ENCODE peak calls at places on chromosomes 12 and 14, in nine cellular contexts. E, H, V, Q, R, A, J, L and T are unnamed samples.

GRCh38 chr14:40762685-40763084 is 844.0 kb upstream of the LRFN5 start:
- DNase-seq in E (no peak), H (no peak), V (no peak), Q (no peak), R (no peak), A (no peak), J (no peak), L (no peak), T (no peak)

GRCh38 chr12:102441077-102441596 is 39.2 kb downstream of the IGF1 start:
- DNase-seq in E (no peak), H (no peak), V (no peak), Q (no peak), R (no peak), A (no peak), J (no peak), L (no peak), T (no peak)

GRCh38 chr12:49706351-49707126 is 666 bp downstream of the FMNL3 start:
- DNase-seq in E (peak; percentile 33), H (no peak), V (peak; percentile 24), Q (no peak), R (no peak), A (no peak), J (no peak), L (peak; percentile 18), T (peak; percentile 71)

GRCh38 chr14:52883658-52884057 is 67.2 kb downstream of the FERMT2 start:
- DNase-seq in E (no peak), H (no peak), V (no peak), Q (no peak), R (no peak), A (no peak), J (no peak), L (no peak), T (no peak)

GRCh38 chr14:87411370-87411769 is 581.6 kb downstream of the GALC start:
- DNase-seq in E (no peak), H (no peak), V (no peak), Q (no peak), R (no peak), A (no peak), J (no peak), L (no peak), T (no peak)

GRCh38 chr12:85191-85666 is 18.7 kb downstream of the IQSEC3 start:
- DNase-seq in E (no peak), H (no peak), V (no peak), Q (no peak), R (no peak), A (peak; percentile 82), J (no peak), L (no peak), T (no peak)

GRCh38 chr14:54676822-54677708 is 110.1 kb downstream of the SAMD4A start:
- DNase-seq in E (peak; percentile 97), H (no peak), V (no peak), Q (peak; percentile 91), R (no peak), A (no peak), J (peak; percentile 72), L (no peak), T (no peak)

GRCh38 chr14:54893151-54893760 is 9.4 kb downstream of the GCH1 start:
- DNase-seq in E (peak; percentile 69), H (peak; percentile 39), V (no peak), Q (peak; percentile 61), R (peak; percentile 33), A (no peak), J (no peak), L (no peak), T (no peak)

GRCh38 chr14:83473846-83474245 is 1940.2 kb upstream of the SEL1L start:
- DNase-seq in E (no peak), H (no peak), V (no peak), Q (no peak), R (no peak), A (no peak), J (no peak), L (no peak), T (no peak)

GRCh38 chr12:38850463-38850862 is 54.9 kb downstream of the CPNE8 start:
- DNase-seq in E (peak; percentile 67), H (no peak), V (no peak), Q (no peak), R (no peak), A (no peak), J (no peak), L (no peak), T (no peak)

GRCh38 chr12:57740656-57741412 is 2.3 kb upstream of the AGAP2 start:
- DNase-seq in E (no peak), H (peak; percentile 75), V (no peak), Q (no peak), R (peak; percentile 81), A (no peak), J (no peak), L (peak; percentile 58), T (no peak)

GRCh38 chr12:51320695-51321320 is 3.2 kb downstream of the BIN2 start:
- DNase-seq in E (peak; percentile 53), H (no peak), V (no peak), Q (peak; percentile 63), R (no peak), A (no peak), J (no peak), L (peak; percentile 46), T (no peak)

DNA sequence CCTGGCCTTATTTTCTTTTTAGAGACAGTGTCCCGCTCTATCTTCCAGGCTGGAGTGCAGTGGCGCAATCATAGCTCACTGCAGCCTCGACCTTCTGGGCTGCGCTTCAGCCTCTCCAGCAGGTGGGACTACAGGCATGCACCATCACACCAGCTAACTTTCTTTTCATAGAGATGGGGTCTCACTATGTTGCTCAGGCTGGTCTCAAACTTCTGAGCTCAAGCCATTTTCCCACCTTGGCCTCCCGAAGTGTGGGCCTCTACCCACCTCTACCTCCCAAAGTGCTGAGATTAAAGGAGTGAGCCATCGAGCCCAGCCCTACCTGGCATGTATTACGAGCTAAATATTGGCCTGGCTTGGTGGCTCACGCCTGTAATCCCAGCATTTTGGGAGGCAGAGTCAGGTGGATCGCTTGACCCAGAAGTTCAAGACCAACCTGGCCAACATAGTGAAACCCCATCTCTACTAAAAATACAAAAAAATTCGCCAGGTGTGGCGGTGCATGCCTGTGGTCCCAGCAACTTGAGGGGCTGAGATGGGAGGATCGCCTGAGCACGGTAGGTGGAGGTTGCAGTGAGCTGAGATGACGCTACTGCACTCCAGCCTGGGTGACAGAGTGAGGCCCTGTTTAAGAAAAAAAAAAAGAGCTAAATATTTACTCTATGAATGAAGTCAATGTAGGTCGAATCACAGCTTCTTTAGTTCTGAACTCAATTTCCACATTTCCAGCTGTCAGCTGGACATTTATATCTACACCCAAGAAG is 7.6 kb upstream of the RILPL1 start:
- DNase-seq in E (no peak), H (no peak), V (no peak), Q (no peak), R (no peak), A (no peak), J (no peak), L (no peak), T (no peak)
- TF ChIP-seq CTCF in E (no peak), H (no peak), V (no peak), Q (no peak), R (no peak), A (no peak), J (no peak), L (no peak), T (no peak)

GRCh38 chr14:90897022-90897421 is 80.8 kb upstream of the TTC7B start:
- DNase-seq in E (no peak), H (no peak), V (no peak), Q (no peak), R (no peak), A (no peak), J (no peak), L (peak; percentile 36), T (no peak)

GRCh38 chr14:90905531-90905930 is 89.3 kb upstream of the TTC7B start:
- DNase-seq in E (no peak), H (peak; percentile 43), V (no peak), Q (no peak), R (peak; percentile 45), A (no peak), J (no peak), L (no peak), T (no peak)

GRCh38 chr14:90903101-90903500 is 86.9 kb upstream of the TTC7B start:
- DNase-seq in E (peak; percentile 64), H (peak; percentile 71), V (peak; percentile 26), Q (peak; percentile 39), R (peak; percentile 68), A (peak; percentile 36), J (peak; percentile 66), L (peak; percentile 69), T (no peak)

GRCh38 chr14:90900712-90901111 is 84.5 kb upstream of the TTC7B start:
- DNase-seq in E (peak; percentile 13), H (no peak), V (no peak), Q (no peak), R (no peak), A (no peak), J (no peak), L (no peak), T (no peak)
- TF ChIP-seq CTCF in E (peak; percentile 20), H (no peak), V (peak; percentile 9), Q (no peak), R (no peak), A (no peak), J (no peak), L (no peak), T (peak; percentile 8)

DNA sequence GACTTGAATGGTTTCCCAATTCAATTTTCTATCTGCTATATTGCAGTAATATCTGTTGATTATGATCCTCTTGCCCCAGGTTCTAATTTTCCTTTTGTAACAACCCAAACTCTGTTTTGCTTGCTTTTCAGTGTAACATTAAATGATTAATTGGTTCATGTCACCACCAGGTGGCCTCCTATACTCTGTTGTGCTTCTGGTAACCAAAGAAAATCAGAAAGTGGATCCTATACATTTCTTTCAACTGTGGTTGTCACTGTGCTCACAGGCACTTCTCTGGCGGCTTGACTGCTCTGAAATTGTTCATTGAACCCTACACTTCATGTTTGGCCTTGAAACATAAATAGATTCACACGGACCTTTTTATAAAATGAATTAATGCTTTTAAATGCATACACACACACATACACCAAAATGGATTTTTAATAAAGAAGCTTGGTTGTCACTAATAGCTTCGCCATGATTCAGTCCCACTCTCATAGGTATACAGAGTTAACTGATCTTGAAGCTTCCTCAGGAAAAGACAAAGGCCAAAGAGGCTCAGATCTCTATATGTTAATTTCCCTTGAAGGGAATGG is 227.5 kb upstream of the NPAS3 start:
- DNase-seq in E (peak; percentile 61), H (peak; percentile 27), V (no peak), Q (no peak), R (peak; percentile 34), A (no peak), J (no peak), L (no peak), T (no peak)
- TF ChIP-seq CTCF in E (peak; percentile 50), H (no peak), V (peak; percentile 58), Q (peak; percentile 51), R (peak; percentile 60), A (peak; percentile 42), J (no peak), L (peak; percentile 49), T (peak; percentile 45)

DNA sequence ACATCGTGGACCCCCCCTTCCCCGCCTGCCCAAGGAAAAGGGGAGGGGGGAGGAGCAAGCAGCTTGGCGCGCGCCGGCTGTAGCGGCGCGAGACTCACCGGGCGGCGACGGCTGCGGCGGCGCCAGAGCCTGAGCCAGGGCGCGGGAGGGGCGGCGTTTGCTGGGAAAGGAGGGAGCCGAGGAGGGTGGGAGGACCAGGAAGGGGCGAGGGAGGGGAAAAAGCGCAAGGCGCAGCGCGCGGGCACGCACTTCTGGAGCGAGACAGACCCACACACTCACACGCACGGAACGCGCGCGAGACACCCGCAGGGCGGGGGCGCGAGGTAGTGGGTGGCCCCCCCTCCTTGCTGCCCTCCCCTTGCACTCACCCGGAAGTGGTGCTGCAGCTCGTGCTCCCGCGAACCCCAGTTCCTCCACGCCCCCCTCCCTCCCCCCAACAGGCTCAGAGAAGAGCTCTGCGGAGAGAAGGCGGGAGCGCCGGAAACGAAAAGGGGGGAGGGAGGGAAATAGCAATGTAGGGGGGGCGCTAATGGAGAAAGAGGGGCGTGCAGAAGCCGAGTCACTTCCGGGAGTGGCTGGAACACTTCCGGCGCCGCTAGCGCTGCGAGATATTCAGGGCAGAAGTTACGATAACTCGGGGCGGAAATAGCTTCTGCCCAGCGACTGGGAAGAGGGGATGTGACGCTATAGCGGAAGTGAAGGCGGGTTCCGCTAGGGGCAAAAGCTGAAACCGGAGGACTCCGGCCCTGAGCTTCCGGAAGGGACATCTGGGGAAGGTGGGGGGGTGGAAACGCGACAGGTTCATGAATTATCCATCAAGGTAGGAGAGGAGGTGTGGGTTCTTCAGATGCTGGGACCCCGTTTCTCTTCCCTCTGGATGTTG is at the start of gene ZNF384:
- DNase-seq in E (peak; percentile 99), H (peak; percentile 95), V (peak; percentile 96), Q (peak; percentile 99), R (peak; percentile 96), A (peak; percentile 97), J (peak; percentile 99), L (peak; percentile 98), T (peak; percentile 97)
- TF ChIP-seq CTCF in E (no peak), H (no peak), V (peak; percentile 6), Q (peak; percentile 2), R (no peak), A (peak; percentile 39), J (peak; percentile 56), L (peak; percentile 31), T (peak; percentile 25)